ENCODE peak calls at places on chromosomes 11 and 22, in nine cellular contexts. One of them, this sample, is unnamed.

GRCh38 chr11:36375348-36376314 is 79.5 kb downstream of the PRR5L start:
- DNase-seq in NCI-H1930: no peak
- DNase-seq in OCI-M1: no peak
- DNase-seq in activated naive CD8-positive, alpha-beta T cell treated with anti-CD3 and anti-CD28 coated beads, Interleukin-2, amount 50 U/mL, for 24 hours: no peak
- DNase-seq in stimulated activated effector memory CD8-positive, alpha-beta T cell treated with anti-CD3 and anti-CD28 coated beads, Interleukin-12 subunit alpha, Interleukin-12 subunit beta, amount 100 ng/mL, for 72 hours: no peak
- DNase-seq in colonic mucosa: no peak
- DNase-seq in right cardiac atrium: no peak
- DNase-seq in T-helper 1 cell: no peak
- DNase-seq in effector CD4-positive, alpha-beta T cell: no peak
- DNase-seq in this sample: no peak

GRCh38 chr22:23313791-23314567 is 133.7 kb downstream of the BCR start:
- DNase-seq in NCI-H1930: no peak
- DNase-seq in OCI-M1: no peak
- DNase-seq in activated naive CD8-positive, alpha-beta T cell treated with anti-CD3 and anti-CD28 coated beads, Interleukin-2, amount 50 U/mL, for 24 hours: no peak
- DNase-seq in stimulated activated effector memory CD8-positive, alpha-beta T cell treated with anti-CD3 and anti-CD28 coated beads, Interleukin-12 subunit alpha, Interleukin-12 subunit beta, amount 100 ng/mL, for 72 hours: no peak
- DNase-seq in colonic mucosa: no peak
- DNase-seq in right cardiac atrium: no peak
- DNase-seq in T-helper 1 cell: no peak
- DNase-seq in effector CD4-positive, alpha-beta T cell: no peak
- DNase-seq in this sample: no peak

GRCh38 chr22:25772288-25772687 is 30.3 kb downstream of the MYO18B start:
- DNase-seq in NCI-H1930: no peak
- DNase-seq in OCI-M1: no peak
- DNase-seq in activated naive CD8-positive, alpha-beta T cell treated with anti-CD3 and anti-CD28 coated beads, Interleukin-2, amount 50 U/mL, for 24 hours: no peak
- DNase-seq in stimulated activated effector memory CD8-positive, alpha-beta T cell treated with anti-CD3 and anti-CD28 coated beads, Interleukin-12 subunit alpha, Interleukin-12 subunit beta, amount 100 ng/mL, for 72 hours: no peak
- DNase-seq in colonic mucosa: no peak
- DNase-seq in right cardiac atrium: no peak
- DNase-seq in T-helper 1 cell: no peak
- DNase-seq in effector CD4-positive, alpha-beta T cell: no peak
- DNase-seq in this sample: no peak

GRCh38 chr11:17734418-17734911 is at the start of gene KCNC1:
- DNase-seq in NCI-H1930: peak
- DNase-seq in OCI-M1: no peak
- DNase-seq in activated naive CD8-positive, alpha-beta T cell treated with anti-CD3 and anti-CD28 coated beads, Interleukin-2, amount 50 U/mL, for 24 hours: no peak
- DNase-seq in stimulated activated effector memory CD8-positive, alpha-beta T cell treated with anti-CD3 and anti-CD28 coated beads, Interleukin-12 subunit alpha, Interleukin-12 subunit beta, amount 100 ng/mL, for 72 hours: no peak
- DNase-seq in colonic mucosa: no peak
- DNase-seq in right cardiac atrium: peak
- DNase-seq in T-helper 1 cell: no peak
- DNase-seq in effector CD4-positive, alpha-beta T cell: no peak
- DNase-seq in this sample: peak

GRCh38 chr22:31302021-31302420 is 9.7 kb upstream of the PIK3IP1 start:
- DNase-seq in NCI-H1930: no peak
- DNase-seq in OCI-M1: no peak
- DNase-seq in activated naive CD8-positive, alpha-beta T cell treated with anti-CD3 and anti-CD28 coated beads, Interleukin-2, amount 50 U/mL, for 24 hours: no peak
- DNase-seq in stimulated activated effector memory CD8-positive, alpha-beta T cell treated with anti-CD3 and anti-CD28 coated beads, Interleukin-12 subunit alpha, Interleukin-12 subunit beta, amount 100 ng/mL, for 72 hours: no peak
- DNase-seq in colonic mucosa: no peak
- DNase-seq in right cardiac atrium: no peak
- DNase-seq in T-helper 1 cell: no peak
- DNase-seq in effector CD4-positive, alpha-beta T cell: no peak
- DNase-seq in this sample: no peak

GRCh38 chr11:19989191-19989590 is 171.1 kb downstream of the DBX1 start:
- DNase-seq in NCI-H1930: no peak
- DNase-seq in OCI-M1: no peak
- DNase-seq in activated naive CD8-positive, alpha-beta T cell treated with anti-CD3 and anti-CD28 coated beads, Interleukin-2, amount 50 U/mL, for 24 hours: no peak
- DNase-seq in stimulated activated effector memory CD8-positive, alpha-beta T cell treated with anti-CD3 and anti-CD28 coated beads, Interleukin-12 subunit alpha, Interleukin-12 subunit beta, amount 100 ng/mL, for 72 hours: no peak
- DNase-seq in colonic mucosa: no peak
- DNase-seq in right cardiac atrium: no peak
- DNase-seq in T-helper 1 cell: no peak
- DNase-seq in effector CD4-positive, alpha-beta T cell: no peak
- DNase-seq in this sample: no peak

GRCh38 chr11:75743711-75744563 is 24.6 kb upstream of the DGAT2 start:
- DNase-seq in NCI-H1930: no peak
- DNase-seq in OCI-M1: peak
- DNase-seq in activated naive CD8-positive, alpha-beta T cell treated with anti-CD3 and anti-CD28 coated beads, Interleukin-2, amount 50 U/mL, for 24 hours: no peak
- DNase-seq in stimulated activated effector memory CD8-positive, alpha-beta T cell treated with anti-CD3 and anti-CD28 coated beads, Interleukin-12 subunit alpha, Interleukin-12 subunit beta, amount 100 ng/mL, for 72 hours: no peak
- DNase-seq in colonic mucosa: no peak
- DNase-seq in right cardiac atrium: no peak
- DNase-seq in T-helper 1 cell: no peak
- DNase-seq in effector CD4-positive, alpha-beta T cell: no peak
- DNase-seq in this sample: peak

GRCh38 chr11:54558919-54559318 is 44.9 kb downstream of the OR4C46 start:
- DNase-seq in NCI-H1930: no peak
- DNase-seq in OCI-M1: no peak
- DNase-seq in activated naive CD8-positive, alpha-beta T cell treated with anti-CD3 and anti-CD28 coated beads, Interleukin-2, amount 50 U/mL, for 24 hours: no peak
- DNase-seq in stimulated activated effector memory CD8-positive, alpha-beta T cell treated with anti-CD3 and anti-CD28 coated beads, Interleukin-12 subunit alpha, Interleukin-12 subunit beta, amount 100 ng/mL, for 72 hours: no peak
- DNase-seq in colonic mucosa: no peak
- DNase-seq in right cardiac atrium: no peak
- DNase-seq in T-helper 1 cell: no peak
- DNase-seq in effector CD4-positive, alpha-beta T cell: no peak
- DNase-seq in this sample: no peak

GRCh38 chr11:132872223-132872622 is 660.1 kb downstream of the OPCML start:
- DNase-seq in NCI-H1930: no peak
- DNase-seq in OCI-M1: no peak
- DNase-seq in activated naive CD8-positive, alpha-beta T cell treated with anti-CD3 and anti-CD28 coated beads, Interleukin-2, amount 50 U/mL, for 24 hours: no peak
- DNase-seq in stimulated activated effector memory CD8-positive, alpha-beta T cell treated with anti-CD3 and anti-CD28 coated beads, Interleukin-12 subunit alpha, Interleukin-12 subunit beta, amount 100 ng/mL, for 72 hours: no peak
- DNase-seq in colonic mucosa: no peak
- DNase-seq in right cardiac atrium: peak
- DNase-seq in T-helper 1 cell: no peak
- DNase-seq in effector CD4-positive, alpha-beta T cell: no peak
- DNase-seq in this sample: no peak

GRCh38 chr11:59552844-59553243 is 41.5 kb downstream of the OR4D9 start:
- DNase-seq in NCI-H1930: no peak
- DNase-seq in OCI-M1: no peak
- DNase-seq in activated naive CD8-positive, alpha-beta T cell treated with anti-CD3 and anti-CD28 coated beads, Interleukin-2, amount 50 U/mL, for 24 hours: no peak
- DNase-seq in stimulated activated effector memory CD8-positive, alpha-beta T cell treated with anti-CD3 and anti-CD28 coated beads, Interleukin-12 subunit alpha, Interleukin-12 subunit beta, amount 100 ng/mL, for 72 hours: no peak
- DNase-seq in colonic mucosa: no peak
- DNase-seq in right cardiac atrium: no peak
- DNase-seq in T-helper 1 cell: no peak
- DNase-seq in effector CD4-positive, alpha-beta T cell: no peak
- DNase-seq in this sample: no peak

GRCh38 chr11:11579012-11579755 is 42.6 kb downstream of the GALNT18 start:
- DNase-seq in NCI-H1930: no peak
- DNase-seq in OCI-M1: no peak
- DNase-seq in activated naive CD8-positive, alpha-beta T cell treated with anti-CD3 and anti-CD28 coated beads, Interleukin-2, amount 50 U/mL, for 24 hours: no peak
- DNase-seq in stimulated activated effector memory CD8-positive, alpha-beta T cell treated with anti-CD3 and anti-CD28 coated beads, Interleukin-12 subunit alpha, Interleukin-12 subunit beta, amount 100 ng/mL, for 72 hours: no peak
- DNase-seq in colonic mucosa: no peak
- DNase-seq in right cardiac atrium: peak
- DNase-seq in T-helper 1 cell: no peak
- DNase-seq in effector CD4-positive, alpha-beta T cell: no peak
- DNase-seq in this sample: peak

GRCh38 chr11:69221086-69221485 is 65.4 kb downstream of the SMIM38 start:
- DNase-seq in NCI-H1930: no peak
- DNase-seq in OCI-M1: no peak
- DNase-seq in activated naive CD8-positive, alpha-beta T cell treated with anti-CD3 and anti-CD28 coated beads, Interleukin-2, amount 50 U/mL, for 24 hours: no peak
- DNase-seq in stimulated activated effector memory CD8-positive, alpha-beta T cell treated with anti-CD3 and anti-CD28 coated beads, Interleukin-12 subunit alpha, Interleukin-12 subunit beta, amount 100 ng/mL, for 72 hours: no peak
- DNase-seq in colonic mucosa: no peak
- DNase-seq in right cardiac atrium: no peak
- DNase-seq in T-helper 1 cell: no peak
- DNase-seq in effector CD4-positive, alpha-beta T cell: no peak
- DNase-seq in this sample: no peak

GRCh38 chr11:46710821-46711269 is 8.2 kb upstream of the F2 start:
- DNase-seq in NCI-H1930: no peak
- DNase-seq in OCI-M1: no peak
- DNase-seq in activated naive CD8-positive, alpha-beta T cell treated with anti-CD3 and anti-CD28 coated beads, Interleukin-2, amount 50 U/mL, for 24 hours: no peak
- DNase-seq in stimulated activated effector memory CD8-positive, alpha-beta T cell treated with anti-CD3 and anti-CD28 coated beads, Interleukin-12 subunit alpha, Interleukin-12 subunit beta, amount 100 ng/mL, for 72 hours: no peak
- DNase-seq in colonic mucosa: peak
- DNase-seq in right cardiac atrium: peak
- DNase-seq in T-helper 1 cell: no peak
- DNase-seq in effector CD4-positive, alpha-beta T cell: no peak
- DNase-seq in this sample: peak

GRCh38 chr22:38935023-38935422 is 22.4 kb upstream of the APOBEC3A start:
- DNase-seq in NCI-H1930: no peak
- DNase-seq in OCI-M1: no peak
- DNase-seq in activated naive CD8-positive, alpha-beta T cell treated with anti-CD3 and anti-CD28 coated beads, Interleukin-2, amount 50 U/mL, for 24 hours: no peak
- DNase-seq in stimulated activated effector memory CD8-positive, alpha-beta T cell treated with anti-CD3 and anti-CD28 coated beads, Interleukin-12 subunit alpha, Interleukin-12 subunit beta, amount 100 ng/mL, for 72 hours: no peak
- DNase-seq in colonic mucosa: peak
- DNase-seq in right cardiac atrium: peak
- DNase-seq in T-helper 1 cell: no peak
- DNase-seq in effector CD4-positive, alpha-beta T cell: no peak
- DNase-seq in this sample: peak

GRCh38 chr11:22405377-22405776 is 67.2 kb downstream of the SLC17A6 start:
- DNase-seq in NCI-H1930: no peak
- DNase-seq in OCI-M1: no peak
- DNase-seq in activated naive CD8-positive, alpha-beta T cell treated with anti-CD3 and anti-CD28 coated beads, Interleukin-2, amount 50 U/mL, for 24 hours: no peak
- DNase-seq in stimulated activated effector memory CD8-positive, alpha-beta T cell treated with anti-CD3 and anti-CD28 coated beads, Interleukin-12 subunit alpha, Interleukin-12 subunit beta, amount 100 ng/mL, for 72 hours: no peak
- DNase-seq in colonic mucosa: no peak
- DNase-seq in right cardiac atrium: no peak
- DNase-seq in T-helper 1 cell: no peak
- DNase-seq in effector CD4-positive, alpha-beta T cell: no peak
- DNase-seq in this sample: no peak

GRCh38 chr11:68999093-68999747 is 13.8 kb downstream of the MRGPRF start:
- DNase-seq in NCI-H1930: no peak
- DNase-seq in OCI-M1: no peak
- DNase-seq in activated naive CD8-positive, alpha-beta T cell treated with anti-CD3 and anti-CD28 coated beads, Interleukin-2, amount 50 U/mL, for 24 hours: no peak
- DNase-seq in stimulated activated effector memory CD8-positive, alpha-beta T cell treated with anti-CD3 and anti-CD28 coated beads, Interleukin-12 subunit alpha, Interleukin-12 subunit beta, amount 100 ng/mL, for 72 hours: no peak
- DNase-seq in colonic mucosa: peak
- DNase-seq in right cardiac atrium: no peak
- DNase-seq in T-helper 1 cell: no peak
- DNase-seq in effector CD4-positive, alpha-beta T cell: no peak
- DNase-seq in this sample: peak

GRCh38 chr22:42437488-42438292 is 5.5 kb upstream of the NFAM1 start:
- DNase-seq in NCI-H1930: peak
- DNase-seq in OCI-M1: peak
- DNase-seq in activated naive CD8-positive, alpha-beta T cell treated with anti-CD3 and anti-CD28 coated beads, Interleukin-2, amount 50 U/mL, for 24 hours: peak
- DNase-seq in stimulated activated effector memory CD8-positive, alpha-beta T cell treated with anti-CD3 and anti-CD28 coated beads, Interleukin-12 subunit alpha, Interleukin-12 subunit beta, amount 100 ng/mL, for 72 hours: peak
- DNase-seq in colonic mucosa: peak
- DNase-seq in right cardiac atrium: peak
- DNase-seq in T-helper 1 cell: peak
- DNase-seq in effector CD4-positive, alpha-beta T cell: peak
- DNase-seq in this sample: peak

GRCh38 chr11:93537022-93537421 is 6.2 kb downstream of the SMCO4 start:
- DNase-seq in NCI-H1930: no peak
- DNase-seq in OCI-M1: no peak
- DNase-seq in activated naive CD8-positive, alpha-beta T cell treated with anti-CD3 and anti-CD28 coated beads, Interleukin-2, amount 50 U/mL, for 24 hours: no peak
- DNase-seq in stimulated activated effector memory CD8-positive, alpha-beta T cell treated with anti-CD3 and anti-CD28 coated beads, Interleukin-12 subunit alpha, Interleukin-12 subunit beta, amount 100 ng/mL, for 72 hours: no peak
- DNase-seq in colonic mucosa: no peak
- DNase-seq in right cardiac atrium: peak
- DNase-seq in T-helper 1 cell: no peak
- DNase-seq in effector CD4-positive, alpha-beta T cell: no peak
- DNase-seq in this sample: peak

GRCh38 chr11:128862913-128863660 is 4.0 kb downstream of the KCNJ1 start:
- DNase-seq in NCI-H1930: no peak
- DNase-seq in OCI-M1: no peak
- DNase-seq in activated naive CD8-positive, alpha-beta T cell treated with anti-CD3 and anti-CD28 coated beads, Interleukin-2, amount 50 U/mL, for 24 hours: no peak
- DNase-seq in stimulated activated effector memory CD8-positive, alpha-beta T cell treated with anti-CD3 and anti-CD28 coated beads, Interleukin-12 subunit alpha, Interleukin-12 subunit beta, amount 100 ng/mL, for 72 hours: no peak
- DNase-seq in colonic mucosa: no peak
- DNase-seq in right cardiac atrium: no peak
- DNase-seq in T-helper 1 cell: no peak
- DNase-seq in effector CD4-positive, alpha-beta T cell: no peak
- DNase-seq in this sample: no peak

GRCh38 chr11:127006311-127006710 is 5.7 kb upstream of the KIRREL3 start:
- DNase-seq in NCI-H1930: no peak
- DNase-seq in OCI-M1: no peak
- DNase-seq in activated naive CD8-positive, alpha-beta T cell treated with anti-CD3 and anti-CD28 coated beads, Interleukin-2, amount 50 U/mL, for 24 hours: no peak
- DNase-seq in stimulated activated effector memory CD8-positive, alpha-beta T cell treated with anti-CD3 and anti-CD28 coated beads, Interleukin-12 subunit alpha, Interleukin-12 subunit beta, amount 100 ng/mL, for 72 hours: no peak
- DNase-seq in colonic mucosa: no peak
- DNase-seq in right cardiac atrium: no peak
- DNase-seq in T-helper 1 cell: no peak
- DNase-seq in effector CD4-positive, alpha-beta T cell: no peak
- DNase-seq in this sample: no peak

GRCh38 chr11:87493516-87493915 is 455.8 kb downstream of the TMEM135 start:
- DNase-seq in NCI-H1930: no peak
- DNase-seq in OCI-M1: no peak
- DNase-seq in activated naive CD8-positive, alpha-beta T cell treated with anti-CD3 and anti-CD28 coated beads, Interleukin-2, amount 50 U/mL, for 24 hours: no peak
- DNase-seq in stimulated activated effector memory CD8-positive, alpha-beta T cell treated with anti-CD3 and anti-CD28 coated beads, Interleukin-12 subunit alpha, Interleukin-12 subunit beta, amount 100 ng/mL, for 72 hours: no peak
- DNase-seq in colonic mucosa: no peak
- DNase-seq in right cardiac atrium: no peak
- DNase-seq in T-helper 1 cell: no peak
- DNase-seq in effector CD4-positive, alpha-beta T cell: no peak
- DNase-seq in this sample: no peak

GRCh38 chr22:45631839-45632238 is 39.8 kb upstream of the ATXN10 start:
- DNase-seq in NCI-H1930: no peak
- DNase-seq in OCI-M1: no peak
- DNase-seq in activated naive CD8-positive, alpha-beta T cell treated with anti-CD3 and anti-CD28 coated beads, Interleukin-2, amount 50 U/mL, for 24 hours: no peak
- DNase-seq in stimulated activated effector memory CD8-positive, alpha-beta T cell treated with anti-CD3 and anti-CD28 coated beads, Interleukin-12 subunit alpha, Interleukin-12 subunit beta, amount 100 ng/mL, for 72 hours: no peak
- DNase-seq in colonic mucosa: no peak
- DNase-seq in right cardiac atrium: no peak
- DNase-seq in T-helper 1 cell: no peak
- DNase-seq in effector CD4-positive, alpha-beta T cell: no peak
- DNase-seq in this sample: no peak

GRCh38 chr22:45425531-45426265 is 12.2 kb downstream of the RIBC2 start:
- DNase-seq in NCI-H1930: no peak
- DNase-seq in OCI-M1: no peak
- DNase-seq in activated naive CD8-positive, alpha-beta T cell treated with anti-CD3 and anti-CD28 coated beads, Interleukin-2, amount 50 U/mL, for 24 hours: no peak
- DNase-seq in stimulated activated effector memory CD8-positive, alpha-beta T cell treated with anti-CD3 and anti-CD28 coated beads, Interleukin-12 subunit alpha, Interleukin-12 subunit beta, amount 100 ng/mL, for 72 hours: no peak
- DNase-seq in colonic mucosa: no peak
- DNase-seq in right cardiac atrium: no peak
- DNase-seq in T-helper 1 cell: no peak
- DNase-seq in effector CD4-positive, alpha-beta T cell: no peak
- DNase-seq in this sample: no peak

GRCh38 chr11:129283141-129283540 is 91.0 kb upstream of the ARHGAP32 start:
- DNase-seq in NCI-H1930: no peak
- DNase-seq in OCI-M1: no peak
- DNase-seq in activated naive CD8-positive, alpha-beta T cell treated with anti-CD3 and anti-CD28 coated beads, Interleukin-2, amount 50 U/mL, for 24 hours: no peak
- DNase-seq in stimulated activated effector memory CD8-positive, alpha-beta T cell treated with anti-CD3 and anti-CD28 coated beads, Interleukin-12 subunit alpha, Interleukin-12 subunit beta, amount 100 ng/mL, for 72 hours: no peak
- DNase-seq in colonic mucosa: peak
- DNase-seq in right cardiac atrium: no peak
- DNase-seq in T-helper 1 cell: no peak
- DNase-seq in effector CD4-positive, alpha-beta T cell: no peak
- DNase-seq in this sample: no peak

This sample was measured in left ventricle myocardium superior.